ENCODE peak calls at places on chromosome 4, in ten cellular contexts. P is CD8-positive, alpha-beta T cell; I is fibroblast of lung; O is pancreas; D is heart left ventricle; K is GM23338; M is transverse colon; Y is GM06990; Q is BE2C; V is upper lobe of left lung. S is an unnamed sample.
A peak's percentile ranks its signal among the peaks of the same experiment; 100 is the strongest.

GRCh38 chr4:28490669-28491068 is 1630.0 kb downstream of the STIM2 start:
- DNase-seq in K (peak; percentile 17), Q (no peak), D (no peak), V (no peak), M (no peak), O (no peak), I (no peak), P (no peak), Y (no peak), S (no peak)

GRCh38 chr4:76449824-76450223 is 14.8 kb downstream of the SHROOM3 start:
- DNase-seq in Q (no peak), I (peak; percentile 52), P (no peak), K (peak; percentile 30), Y (no peak), D (no peak), V (no peak), M (no peak), O (no peak), S (peak; percentile 53)

GRCh38 chr4:4901877-4902276 is 42.4 kb downstream of the MSX1 start:
- DNase-seq in O (no peak), M (no peak), Q (no peak), Y (no peak), P (no peak), I (no peak), D (no peak), V (no peak), K (peak; percentile 54), S (peak; percentile 37)

GRCh38 chr4:165440415-165440882 is 61.6 kb downstream of the CPE start:
- DNase-seq in P (no peak), V (no peak), Y (no peak), K (peak; percentile 21), Q (no peak), D (no peak), O (no peak), M (no peak), I (peak; percentile 90), S (peak; percentile 50)

GRCh38 chr4:30721353-30722091 is 1.4 kb downstream of the PCDH7 start:
- DNase-seq in D (peak; percentile 47), I (peak; percentile 65), K (peak; percentile 52), V (no peak), Q (peak; percentile 68), M (peak; percentile 37), Y (peak; percentile 18), P (no peak), O (peak; percentile 42), S (peak; percentile 67)

GRCh38 chr4:86441175-86441960 is 81.5 kb upstream of the MAPK10 start:
- DNase-seq in Y (peak; percentile 41), P (no peak), V (no peak), Q (no peak), I (peak; percentile 59), O (no peak), K (peak; percentile 48), M (no peak), D (no peak), S (no peak)

GRCh38 chr4:39231660-39232059 is 49.3 kb downstream of the WDR19 start:
- DNase-seq in Y (no peak), P (no peak), V (no peak), D (no peak), K (no peak), O (no peak), Q (no peak), M (no peak), I (no peak), S (no peak)

GRCh38 chr4:141711211-141711610 is 74.8 kb downstream of the IL15 start:
- DNase-seq in Y (no peak), O (no peak), D (no peak), I (peak; percentile 30), Q (peak; percentile 22), P (no peak), M (no peak), V (no peak), K (peak; percentile 43), S (peak; percentile 9)

GRCh38 chr4:68951806-68952585 is 392 bp upstream of the UGT2A3 start:
- DNase-seq in K (no peak), Q (no peak), V (no peak), P (no peak), M (no peak), D (no peak), I (no peak), O (no peak), Y (no peak), S (no peak)

GRCh38 chr4:139735381-139736256 is 70.0 kb downstream of the MGST2 start:
- DNase-seq in V (peak; percentile 42), O (peak; percentile 46), M (no peak), I (peak; percentile 35), K (peak; percentile 66), D (peak; percentile 56), P (no peak), Y (no peak), Q (peak; percentile 85), S (peak; percentile 7)

GRCh38 chr4:164357957-164358356 is 396.0 kb upstream of the SMIM31 start:
- DNase-seq in K (no peak), M (no peak), V (no peak), P (no peak), D (no peak), Y (no peak), I (peak; percentile 47), Q (no peak), O (no peak), S (no peak)

DNA sequence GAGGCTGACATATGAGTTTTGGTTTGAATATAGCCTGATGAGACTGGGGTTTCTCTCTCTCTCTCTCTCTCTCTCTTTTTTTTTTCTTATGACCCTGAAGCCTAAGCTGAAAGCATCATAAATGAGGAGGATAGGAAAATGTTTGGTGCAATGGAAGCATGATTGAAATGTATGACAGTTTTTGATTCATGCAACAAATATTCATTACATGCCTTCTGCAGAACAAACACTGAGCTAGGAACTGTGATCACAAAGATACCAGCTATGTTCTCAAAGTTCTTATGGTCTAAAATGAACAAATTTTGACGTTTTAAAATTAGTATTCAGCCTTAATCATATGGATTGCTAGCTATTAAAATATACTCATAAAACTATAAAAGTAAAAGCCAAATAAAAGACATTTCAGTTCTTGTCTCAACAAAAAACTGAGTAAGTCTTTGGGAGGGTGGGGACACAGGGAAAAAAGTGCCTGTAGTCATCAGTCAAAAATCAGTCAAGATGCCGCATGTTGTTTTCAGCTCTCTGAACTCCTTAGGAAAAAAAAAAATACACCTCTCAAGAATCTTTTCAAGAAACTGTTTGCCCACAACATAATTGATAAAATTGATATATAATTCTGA is 57.2 kb downstream of the NKX6-1 start:
- DNase-seq in P (no peak), D (no peak), V (no peak), O (no peak), Q (no peak), Y (no peak), M (no peak), I (no peak), K (no peak), S (no peak)
- H3K4me3 ChIP-seq in P (no peak overlapping the region), D (no peak overlapping the region), V (no peak overlapping the region), O (no peak overlapping the region), Q (no peak overlapping the region), Y (no peak overlapping the region), M (no peak overlapping the region), I (no peak overlapping the region), K (no peak overlapping the region), S (no peak overlapping the region)

GRCh38 chr4:90000995-90001394 is 106.3 kb downstream of the MMRN1 start:
- DNase-seq in V (no peak), I (no peak), O (no peak), Q (no peak), M (no peak), Y (no peak), D (no peak), K (no peak), P (no peak), S (no peak)
- TF ChIP-seq CTCF in V (no peak), I (no peak), O (no peak), Q (no peak), M (no peak), Y (no peak), D (no peak), K (no peak), P (no peak), S (no peak)

DNA sequence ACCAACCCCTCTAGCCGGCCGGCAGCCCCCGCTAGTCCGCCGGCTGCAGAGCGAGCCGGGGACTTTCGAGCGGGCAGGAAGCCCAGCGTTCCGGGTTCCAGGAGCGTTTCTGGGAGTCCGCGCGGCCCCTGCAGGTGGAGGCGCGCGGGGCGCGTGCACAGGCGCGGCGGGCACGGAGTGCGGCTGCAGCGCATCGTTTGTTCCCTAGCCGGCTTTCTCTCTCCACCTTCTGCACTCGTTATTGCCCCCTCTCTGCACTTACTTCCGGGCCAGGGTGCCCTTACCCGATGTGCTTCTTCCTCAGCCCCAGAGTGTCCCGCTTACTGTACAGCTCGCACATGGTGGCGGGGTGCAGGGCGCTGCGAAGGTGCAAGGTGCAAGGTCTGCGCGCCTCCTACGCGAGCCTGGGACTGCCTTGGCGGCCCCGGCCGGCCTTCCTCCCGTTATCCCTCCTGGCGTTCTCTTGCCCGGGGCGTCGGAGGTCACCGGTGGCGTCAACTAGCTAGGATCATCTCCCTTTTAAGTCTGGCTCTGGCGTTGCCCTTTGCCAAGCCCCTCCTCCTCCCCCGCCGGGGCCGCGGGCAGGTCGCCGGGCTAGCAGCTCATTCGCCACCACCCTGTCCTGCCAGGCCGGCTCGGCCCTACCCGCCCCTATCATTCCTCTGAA is at the start of gene ETNPPL:
- DNase-seq in D (peak; percentile 49), P (peak; percentile 28), Y (peak; percentile 15), O (peak; percentile 36), V (no peak), Q (peak; percentile 11), K (peak; percentile 88), I (peak; percentile 21), M (no peak), S (peak; percentile 59)
- H3K27me3 ChIP-seq in D (peaks cover 9% of the 10 kb centered on the region), P (peaks cover 7% of the 10 kb centered on the region), Y (peaks cover 2% of the 10 kb centered on the region), O (peaks cover 15% of the 10 kb centered on the region), V (peaks cover 10% of the 10 kb centered on the region), Q (peaks cover 58% of the 10 kb centered on the region), K (peaks cover 32% of the 10 kb centered on the region), I (peaks cover 15% of the 10 kb centered on the region), M (peaks cover 58% of the 10 kb centered on the region), S (peaks cover 5% of the 10 kb centered on the region)

DNA sequence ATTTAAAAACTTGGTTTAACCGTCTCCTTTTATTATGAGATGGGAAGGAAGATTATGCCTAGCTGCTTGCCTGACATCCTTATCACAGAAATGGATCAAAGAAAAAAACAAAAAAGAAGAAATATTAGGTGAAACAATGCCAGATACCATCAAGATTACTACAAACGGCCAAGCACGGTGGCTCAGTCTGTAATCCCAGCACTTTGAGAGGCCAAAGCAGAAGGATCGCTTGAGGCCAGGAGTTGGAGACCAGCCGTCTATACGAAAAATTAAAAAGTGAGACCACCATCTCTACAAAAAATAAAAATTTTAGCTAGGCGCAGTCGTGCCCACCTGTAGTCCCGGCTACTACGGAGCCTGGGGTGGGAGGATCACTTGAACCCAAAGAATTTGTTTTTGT is 2.3 kb downstream of the FRYL start:
- DNase-seq in D (no peak), O (no peak), V (no peak), Y (no peak), I (no peak), M (no peak), P (no peak), K (no peak), Q (no peak), S (no peak)
- H3K4me3 ChIP-seq in D (no peak overlapping the region), O (no peak overlapping the region), V (peak overlapping the region; percentile 86), Y (peak overlapping the region; percentile 90), I (peak overlapping the region; percentile 61), M (no peak overlapping the region), P (peak overlapping the region; percentile 57), K (peak overlapping the region; percentile 86), Q (peak overlapping the region; percentile 73), S (peak overlapping the region; percentile 96)